ENCODE peak calls at places on chromosomes 16 and 17, in eight cellular contexts. Q is AG09309; L is stimulated activated CD8-positive, alpha-beta memory T cell treated with anti-CD3 and anti-CD28 coated beads, Interleukin-2, amount 100 ng/mL, for 48 hours; M is NAMALWA; I is LoVo; P is NCI-H774; J is fibroblast of mammary gland; X is HuH-7. H is an unnamed sample.

GRCh38 chr17:40646791-40647548 is 648 bp downstream of the SMARCE1 start:
- DNase-seq in J (peak; percentile 49), M (peak; percentile 72), P (no peak), L (peak; percentile 29), X (peak; percentile 24), I (peak; percentile 29), Q (peak; percentile 1), H (no peak)

GRCh38 chr17:12918132-12918531 is 99.7 kb downstream of the ELAC2 start:
- DNase-seq in Q (no peak), L (no peak), X (no peak), J (peak; percentile 12), P (no peak), I (no peak), M (no peak), H (no peak)

GRCh38 chr16:14354561-14355351 is 275.3 kb downstream of the PARN start:
- DNase-seq in M (peak; percentile 98), Q (no peak), P (peak; percentile 13), X (no peak), I (no peak), J (no peak), L (peak; percentile 7), H (no peak)

GRCh38 chr17:45931677-45932076 is 37.3 kb downstream of the MAPT start:
- DNase-seq in L (no peak), Q (no peak), J (no peak), M (no peak), X (no peak), I (no peak), P (no peak), H (no peak)

GRCh38 chr17:13813347-13814240 is 211.9 kb upstream of the HS3ST3A1 start:
- DNase-seq in I (no peak), P (no peak), X (peak; percentile 22), M (no peak), Q (no peak), L (no peak), J (no peak), H (no peak)

GRCh38 chr17:33520404-33521032 is 227.4 kb upstream of the ASIC2 start:
- DNase-seq in I (peak; percentile 14), Q (no peak), X (peak; percentile 49), M (peak; percentile 67), P (no peak), J (peak; percentile 26), L (peak; percentile 49), H (no peak)

GRCh38 chr17:4324463-4324862 is 42.0 kb downstream of the UBE2G1 start:
- DNase-seq in M (no peak), I (no peak), Q (no peak), L (no peak), X (no peak), P (no peak), J (no peak), H (no peak)

GRCh38 chr17:68033636-68034451 is 1.7 kb upstream of the KPNA2 start:
- DNase-seq in I (peak; percentile 9), X (peak; percentile 72), L (no peak), P (no peak), M (peak; percentile 40), Q (no peak), J (peak; percentile 44), H (peak; percentile 22)

GRCh38 chr17:17729620-17730249 is 48.5 kb downstream of the RAI1 start:
- DNase-seq in X (peak; percentile 96), L (no peak), Q (no peak), P (peak; percentile 0), J (no peak), M (peak; percentile 51), I (no peak), H (no peak)

GRCh38 chr16:86345521-86345920 is 164.8 kb upstream of the FOXF1 start:
- DNase-seq in I (no peak), J (no peak), M (no peak), X (no peak), P (no peak), L (no peak), Q (no peak), H (no peak)

GRCh38 chr16:8964462-8964861 is 756 bp upstream of the USP7 start:
- DNase-seq in X (no peak), J (no peak), Q (no peak), I (no peak), L (no peak), M (no peak), P (no peak), H (no peak)

GRCh38 chr16:87926246-87927194 is 9.8 kb downstream of the CA5A start:
- DNase-seq in P (peak; percentile 31), J (no peak), X (no peak), M (no peak), I (no peak), L (peak; percentile 5), Q (no peak), H (no peak)

GRCh38 chr17:40260528-40260927 is 27.2 kb upstream of the CDC6 start:
- DNase-seq in I (no peak), L (no peak), J (peak; percentile 30), Q (no peak), X (no peak), M (no peak), P (no peak), H (no peak)